ENCODE peak calls at places on chromosomes 2 and 18, in seven cellular contexts. C, O, F, Q, H, B and G are unnamed samples.

GRCh38 chr18:2070636-2071035 is 500.7 kb downstream of the METTL4 start:
- DNase-seq in C (no peak), O (no peak), F (no peak), Q (peak; percentile 97), H (no peak), B (no peak), G (no peak)

GRCh38 chr2:227415538-227416424 is 28.0 kb upstream of the SCYGR1 start:
- DNase-seq in C (no peak), O (peak; percentile 33), F (peak; percentile 55), Q (peak; percentile 33), H (peak; percentile 32), B (no peak), G (peak; percentile 45)

GRCh38 chr2:27489118-27489497 is 435 bp downstream of the IFT172 start:
- DNase-seq in C (no peak), O (no peak), F (no peak), Q (peak; percentile 59), H (no peak), B (peak; percentile 20), G (peak; percentile 1)

GRCh38 chr2:6986251-6986893 is 69.2 kb downstream of the RNF144A start:
- DNase-seq in C (no peak), O (no peak), F (no peak), Q (peak; percentile 86), H (no peak), B (peak; percentile 41), G (no peak)

GRCh38 chr2:156333274-156333950 is 891 bp upstream of the NR4A2 start:
- DNase-seq in C (no peak), O (peak; percentile 60), F (no peak), Q (peak; percentile 54), H (no peak), B (no peak), G (no peak)

GRCh38 chr2:203623104-203623503 is 83.3 kb upstream of the CD28 start:
- DNase-seq in C (no peak), O (no peak), F (peak; percentile 90), Q (no peak), H (peak; percentile 45), B (no peak), G (peak; percentile 44)

GRCh38 chr2:237438082-237438925 is 24.3 kb upstream of the COL6A3 start:
- DNase-seq in C (no peak), O (no peak), F (no peak), Q (no peak), H (no peak), B (peak; percentile 83), G (no peak)

GRCh38 chr2:42044939-42045338 is 2.9 kb upstream of the PKDCC start:
- DNase-seq in C (no peak), O (no peak), F (no peak), Q (no peak), H (no peak), B (no peak), G (no peak)

GRCh38 chr2:145931836-145932352 is 1412.0 kb upstream of the ZEB2 start:
- DNase-seq in C (no peak), O (no peak), F (no peak), Q (peak; percentile 86), H (no peak), B (no peak), G (no peak)